ENCODE peak calls at places on chromosomes 6 and 20, in six cellular contexts. E is activated naive CD8-positive, alpha-beta T cell treated with anti-CD3 and anti-CD28 coated beads, Interleukin-2, amount 50 U/mL, for 24 hours; Q is aorta; A is CD8-positive, alpha-beta memory T cell; T is NCI-H187; M is fibroblast of mammary gland. X is an unnamed sample.

GRCh38 chr20:63839620-63840019 is 8.6 kb upstream of the ZBTB46 start:
- DNase-seq in T (no peak), M (no peak), Q (no peak), E (no peak), A (no peak), X (no peak)

GRCh38 chr6:7974932-7975763 is 64.6 kb upstream of the TXNDC5 start:
- DNase-seq in Q (peak; percentile 78), A (no peak), E (no peak), T (no peak), M (peak; percentile 89), X (peak; percentile 89)

GRCh38 chr6:3347826-3348225 is 89.1 kb downstream of the PSMG4 start:
- DNase-seq in T (no peak), Q (no peak), E (no peak), A (no peak), M (no peak), X (no peak)

GRCh38 chr6:166143011-166143410 is 24.6 kb downstream of the TBXT start:
- DNase-seq in Q (no peak), E (no peak), A (no peak), M (no peak), T (no peak), X (no peak)

GRCh38 chr6:34757687-34758274 is 476 bp downstream of the SNRPC start:
- DNase-seq in Q (no peak), T (no peak), M (no peak), E (no peak), A (no peak), X (no peak)

GRCh38 chr6:110054664-110055386 is 76.7 kb downstream of the GPR6 start:
- DNase-seq in E (no peak), Q (no peak), M (no peak), A (no peak), T (no peak), X (no peak)

GRCh38 chr6:163940705-163941470 is 526.4 kb downstream of the QKI start:
- DNase-seq in A (no peak), T (no peak), E (no peak), Q (no peak), M (peak; percentile 7), X (no peak)

GRCh38 chr20:57657537-57658446 is 37.6 kb upstream of the ZBP1 start:
- DNase-seq in Q (peak; percentile 69), A (peak; percentile 24), M (no peak), E (peak; percentile 46), T (no peak), X (peak; percentile 84)

GRCh38 chr6:109788687-109789086 is 97.6 kb downstream of the FIG4 start:
- DNase-seq in E (no peak), T (no peak), Q (no peak), M (peak; percentile 55), A (no peak), X (no peak)